ENCODE peak calls at places on chromosomes 5 and 9, in eight cellular contexts. C is stimulated activated CD8-positive, alpha-beta memory T cell treated with anti-CD3 and anti-CD28 coated beads, Interleukin-15, amount 100 ng/mL, for 24 hours; U is left colon; H is GM23338; Q is HS-5; O is stimulated activated CD4-positive, alpha-beta T cell treated with anti-CD3 and anti-CD28 coated beads, Interleukin-2, amount 100 ng/mL, for 48 hours; N is stimulated activated effector memory CD8-positive, alpha-beta T cell treated with anti-CD3 and anti-CD28 coated beads, Interleukin-12 subunit alpha, Interleukin-12 subunit beta, amount 100 ng/mL, for 72 hours; P is aorta. W is an unnamed sample.

GRCh38 chr9:14310247-14310646 is 3.7 kb downstream of the NFIB start:
- DNase-seq in C (no peak), U (no peak), H (no peak), Q (no peak), O (no peak), N (no peak), P (no peak), W (no peak)

GRCh38 chr9:136310273-136311030 is 6.6 kb upstream of the CCDC187 start:
- DNase-seq in C (no peak), U (no peak), H (no peak), Q (no peak), O (no peak), N (no peak), P (no peak), W (no peak)

GRCh38 chr9:122180633-122181032 is 20.9 kb downstream of the MORN5 start:
- DNase-seq in C (no peak), U (no peak), H (no peak), Q (peak), O (no peak), N (no peak), P (no peak), W (no peak)

GRCh38 chr9:13587581-13587980 is 308.1 kb upstream of the MPDZ start:
- DNase-seq in C (no peak), U (no peak), H (no peak), Q (no peak), O (no peak), N (no peak), P (no peak), W (peak)

GRCh38 chr5:31347558-31347905 is 154.0 kb downstream of the CDH6 start:
- DNase-seq in C (no peak), U (no peak), H (no peak), Q (no peak), O (no peak), N (no peak), P (no peak), W (no peak)

GRCh38 chr9:137107312-137107921 is 7.1 kb downstream of the DPP7 start:
- DNase-seq in C (no peak), U (no peak), H (no peak), Q (no peak), O (no peak), N (no peak), P (no peak), W (no peak)

GRCh38 chr9:107213561-107214028 is 69.5 kb upstream of the RAD23B start:
- DNase-seq in C (no peak), U (no peak), H (no peak), Q (peak), O (peak), N (no peak), P (no peak), W (no peak)

GRCh38 chr5:78269088-78269703 is 25.3 kb downstream of the AP3B1 start:
- DNase-seq in C (no peak), U (no peak), H (peak), Q (no peak), O (no peak), N (no peak), P (no peak), W (no peak)

GRCh38 chr5:9034671-9035070 is 511.2 kb downstream of the SEMA5A start:
- DNase-seq in C (no peak), U (no peak), H (no peak), Q (peak), O (no peak), N (no peak), P (no peak), W (no peak)

GRCh38 chr5:128644863-128645262 is 106.8 kb upstream of the FBN2 start:
- DNase-seq in C (no peak), U (no peak), H (no peak), Q (no peak), O (no peak), N (no peak), P (no peak), W (no peak)

GRCh38 chr5:127290019-127290945 is at the start of gene MEGF10:
- DNase-seq in C (no peak), U (no peak), H (peak), Q (no peak), O (peak), N (no peak), P (peak), W (peak)

GRCh38 chr9:107218834-107219485 is 64.1 kb upstream of the RAD23B start:
- DNase-seq in C (no peak), U (no peak), H (no peak), Q (no peak), O (no peak), N (no peak), P (no peak), W (no peak)

GRCh38 chr5:11894992-11895391 is 9.3 kb downstream of the CTNND2 start:
- DNase-seq in C (no peak), U (no peak), H (no peak), Q (no peak), O (no peak), N (no peak), P (no peak), W (no peak)

GRCh38 chr5:126265917-126266316 is 157.3 kb upstream of the GRAMD2B start:
- DNase-seq in C (no peak), U (no peak), H (no peak), Q (no peak), O (no peak), N (no peak), P (no peak), W (no peak)

GRCh38 chr5:154179846-154180710 is 10.5 kb upstream of the GALNT10 start:
- DNase-seq in C (no peak), U (no peak), H (peak), Q (no peak), O (no peak), N (no peak), P (no peak), W (peak)

GRCh38 chr5:173232499-173233346 is 2.3 kb downstream of the NKX2-5 start:
- DNase-seq in C (no peak), U (no peak), H (peak), Q (no peak), O (no peak), N (no peak), P (peak), W (peak)

GRCh38 chr9:4318741-4319140 is 18.9 kb upstream of the GLIS3 start:
- DNase-seq in C (no peak), U (no peak), H (no peak), Q (no peak), O (no peak), N (no peak), P (no peak), W (no peak)

GRCh38 chr5:97601651-97602050 is 418.6 kb upstream of the RIOK2 start:
- DNase-seq in C (no peak), U (no peak), H (no peak), Q (no peak), O (no peak), N (no peak), P (no peak), W (no peak)

GRCh38 chr5:98742395-98743073 is 30.9 kb upstream of the RGMB start:
- DNase-seq in C (no peak), U (no peak), H (peak), Q (no peak), O (no peak), N (no peak), P (no peak), W (peak)

GRCh38 chr5:38208782-38209378 is 49.5 kb upstream of the EGFLAM start:
- DNase-seq in C (no peak), U (no peak), H (peak), Q (peak), O (no peak), N (no peak), P (no peak), W (peak)

GRCh38 chr9:69346596-69347390 is 21.8 kb downstream of the ENTREP1 start:
- DNase-seq in C (no peak), U (no peak), H (no peak), Q (no peak), O (no peak), N (no peak), P (no peak), W (no peak)

GRCh38 chr5:87195616-87196015 is 72.1 kb upstream of the RASA1 start:
- DNase-seq in C (no peak), U (no peak), H (no peak), Q (no peak), O (no peak), N (no peak), P (no peak), W (no peak)

GRCh38 chr9:80867731-80868130 is 821.6 kb downstream of the TLE1 start:
- DNase-seq in C (no peak), U (no peak), H (no peak), Q (peak), O (no peak), N (no peak), P (no peak), W (no peak)

GRCh38 chr9:119639287-119639955 is 270.2 kb upstream of the BRINP1 start:
- DNase-seq in C (no peak), U (no peak), H (peak), Q (no peak), O (no peak), N (no peak), P (no peak), W (peak)

W was measured in neural progenitor cell.